ENCODE peak calls at places on chromosomes 11 and 22, in four cellular contexts. M is pancreas, S is right atrium auricular region, B is psoas muscle. W is an unnamed sample.

GRCh38 chr11:2590131-2590950 is 109.5 kb downstream of the KCNQ1OT1 start:
- DNase-seq in M (no peak), S (no peak), B (peak), W (no peak)

GRCh38 chr11:105910095-105910715 is 111.8 kb downstream of the MSANTD4 start:
- DNase-seq in M (no peak), S (no peak), B (no peak), W (no peak)

GRCh38 chr11:130071211-130071712 is 1.6 kb downstream of the APLP2 start:
- DNase-seq in M (no peak), S (no peak), B (no peak), W (no peak)

GRCh38 chr11:46465683-46466082 is 74.1 kb upstream of the CHRM4 start:
- DNase-seq in M (no peak), S (no peak), B (no peak), W (no peak)

GRCh38 chr11:70128435-70128906 is 50.4 kb downstream of the ANO1 start:
- DNase-seq in M (peak), S (no peak), B (no peak), W (no peak)

GRCh38 chr11:130178441-130178971 is 18.9 kb downstream of the ST14 start:
- DNase-seq in M (peak), S (no peak), B (no peak), W (no peak)

GRCh38 chr11:15189646-15190365 is 75.1 kb downstream of the INSC start:
- DNase-seq in M (no peak), S (no peak), B (no peak), W (no peak)

GRCh38 chr11:45809456-45810395 is 4.8 kb downstream of the SLC35C1 start:
- DNase-seq in M (no peak), S (no peak), B (no peak), W (no peak)

GRCh38 chr22:43304831-43305230 is 38.3 kb downstream of the SCUBE1 start:
- DNase-seq in M (no peak), S (no peak), B (no peak), W (no peak)

GRCh38 chr22:35892192-35892591 is 136.4 kb downstream of the RBFOX2 start:
- DNase-seq in M (no peak), S (no peak), B (no peak), W (no peak)

GRCh38 chr11:129695543-129696308 is 119.9 kb upstream of the TMEM45B start:
- DNase-seq in M (peak), S (no peak), B (peak), W (peak)

GRCh38 chr22:29848115-29848514 is 10.0 kb upstream of the ASCC2 start:
- DNase-seq in M (no peak), S (no peak), B (no peak), W (no peak)

GRCh38 chr11:64638017-64638664 is 47.1 kb downstream of the SLC22A12 start:
- DNase-seq in M (no peak), S (no peak), B (no peak), W (no peak)

GRCh38 chr22:28048529-28048928 is 129.5 kb upstream of the PITPNB start:
- DNase-seq in M (no peak), S (no peak), B (no peak), W (no peak)

GRCh38 chr11:78061088-78061920 is 2.4 kb upstream of the THRSP start:
- DNase-seq in M (peak), S (no peak), B (peak), W (no peak)

GRCh38 chr11:71948314-71949027 is 19.6 kb downstream of the RNF121 start:
- DNase-seq in M (no peak), S (no peak), B (no peak), W (no peak)

GRCh38 chr11:132925825-132926469 is 606.4 kb downstream of the OPCML start:
- DNase-seq in M (no peak), S (no peak), B (no peak), W (no peak)

GRCh38 chr11:130211781-130212401 is 52.3 kb downstream of the ST14 start:
- DNase-seq in M (no peak), S (peak), B (no peak), W (peak)

GRCh38 chr11:69368119-69368880 is 74.3 kb downstream of the MYEOV start:
- DNase-seq in M (no peak), S (peak), B (no peak), W (no peak)

GRCh38 chr11:32466279-32466915 is 31.1 kb upstream of the WT1 start:
- DNase-seq in M (no peak), S (no peak), B (no peak), W (no peak)

GRCh38 chr11:25436326-25436725 is 895.6 kb upstream of the ANO3 start:
- DNase-seq in M (no peak), S (no peak), B (no peak), W (no peak)

GRCh38 chr11:95076416-95076815 is 9.7 kb downstream of the SRSF8 start:
- DNase-seq in M (no peak), S (no peak), B (no peak), W (no peak)

GRCh38 chr11:12856338-12856737 is 152.8 kb upstream of the RASSF10 start:
- DNase-seq in M (no peak), S (no peak), B (no peak), W (no peak)

GRCh38 chr11:68125164-68125563 is 4.0 kb upstream of the CHKA start:
- DNase-seq in M (no peak), S (no peak), B (no peak), W (no peak)

GRCh38 chr11:69292221-69292648 is 1.7 kb upstream of the MYEOV start:
- DNase-seq in M (peak), S (no peak), B (no peak), W (no peak)

GRCh38 chr11:131572423-131572822 is 202.0 kb downstream of the NTM start:
- DNase-seq in M (no peak), S (no peak), B (no peak), W (no peak)

GRCh38 chr11:2085251-2086066 is 53.7 kb downstream of the IGF2 start:
- DNase-seq in M (peak), S (no peak), B (no peak), W (peak)

GRCh38 chr22:39221999-39222686 is 22.6 kb downstream of the PDGFB start:
- DNase-seq in M (no peak), S (no peak), B (no peak), W (no peak)

GRCh38 chr22:44220727-44221680 is 40.3 kb downstream of the PARVG start:
- DNase-seq in M (no peak), S (peak), B (no peak), W (no peak)

GRCh38 chr11:32316846-32317525 is 118.4 kb downstream of the WT1 start:
- DNase-seq in M (no peak), S (no peak), B (no peak), W (no peak)

GRCh38 chr11:121595717-121596156 is 143.0 kb upstream of the SORL1-AS1 start:
- DNase-seq in M (no peak), S (peak), B (no peak), W (no peak)

GRCh38 chr22:43491177-43491576 is 79.4 kb downstream of the MPPED1 start:
- DNase-seq in M (no peak), S (no peak), B (no peak), W (no peak)

GRCh38 chr11:59574467-59574866 is 41.1 kb downstream of the OSBP start:
- DNase-seq in M (no peak), S (no peak), B (no peak), W (no peak)

GRCh38 chr11:12149672-12150225 is 39.4 kb downstream of the MICAL2 start:
- DNase-seq in M (no peak), S (no peak), B (no peak), W (no peak)

GRCh38 chr11:61161190-61162091 is at the start of gene VPS37C:
- DNase-seq in M (peak), S (peak), B (peak), W (peak)
- TF ChIP-seq CTCF in M (no peak), S (peak), B (peak), W (peak)

GRCh38 chr22:45335021-45335818 is 25.5 kb downstream of the FAM118A start:
- DNase-seq in M (peak), S (peak), B (peak), W (no peak)
- TF ChIP-seq CTCF in M (no peak), S (peak), B (peak), W (no peak)

GRCh38 chr11:116840224-116840745 is 2.9 kb upstream of the APOA1 start:
- DNase-seq in M (no peak), S (no peak), B (no peak), W (no peak)
- TF ChIP-seq CTCF in M (no peak), S (peak), B (no peak), W (peak)

DNA sequence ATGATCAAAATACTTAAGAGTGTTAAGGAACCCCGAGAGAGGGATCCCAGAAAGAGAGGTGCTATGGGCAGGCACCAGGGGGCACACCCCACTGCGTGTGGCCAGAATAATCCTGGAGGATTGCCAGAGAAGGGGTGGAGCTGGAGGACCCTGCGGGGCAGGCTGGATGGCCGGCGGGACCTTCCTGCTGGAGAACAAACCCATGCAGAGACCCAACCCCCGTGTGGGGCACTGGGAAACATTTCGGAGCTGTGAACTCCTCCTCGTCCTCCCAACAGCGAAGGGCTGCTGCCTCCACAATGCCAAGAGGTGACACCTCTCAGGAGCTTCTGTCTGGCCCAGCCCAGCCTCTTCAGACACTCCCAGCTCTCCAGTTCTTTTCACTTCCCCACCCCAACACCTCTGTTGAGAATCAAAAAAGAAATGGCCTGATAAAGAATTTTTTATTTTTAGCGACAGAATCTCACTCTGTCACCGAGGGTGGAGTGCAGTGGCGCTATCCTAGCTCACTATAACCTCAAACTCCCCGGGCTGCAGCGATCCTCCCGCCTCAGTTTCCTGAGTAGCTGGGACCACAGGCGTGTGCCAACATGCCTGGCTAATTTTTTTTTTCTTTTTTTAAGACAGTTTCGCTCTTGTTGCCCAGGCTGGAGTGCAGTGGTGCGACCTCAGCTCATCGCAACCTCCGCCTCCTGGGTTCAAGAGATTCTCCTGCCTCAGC is 25.6 kb downstream of the RHOD start:
- DNase-seq in M (no peak), S (no peak), B (no peak), W (no peak)
- TF ChIP-seq CTCF in M (no peak), S (no peak), B (no peak), W (no peak)

GRCh38 chr22:19717691-19718254 is 3.5 kb downstream of the SEPTIN5 start:
- DNase-seq in M (peak), S (no peak), B (peak), W (peak)
- TF ChIP-seq CTCF in M (peak), S (peak), B (peak), W (peak)

DNA sequence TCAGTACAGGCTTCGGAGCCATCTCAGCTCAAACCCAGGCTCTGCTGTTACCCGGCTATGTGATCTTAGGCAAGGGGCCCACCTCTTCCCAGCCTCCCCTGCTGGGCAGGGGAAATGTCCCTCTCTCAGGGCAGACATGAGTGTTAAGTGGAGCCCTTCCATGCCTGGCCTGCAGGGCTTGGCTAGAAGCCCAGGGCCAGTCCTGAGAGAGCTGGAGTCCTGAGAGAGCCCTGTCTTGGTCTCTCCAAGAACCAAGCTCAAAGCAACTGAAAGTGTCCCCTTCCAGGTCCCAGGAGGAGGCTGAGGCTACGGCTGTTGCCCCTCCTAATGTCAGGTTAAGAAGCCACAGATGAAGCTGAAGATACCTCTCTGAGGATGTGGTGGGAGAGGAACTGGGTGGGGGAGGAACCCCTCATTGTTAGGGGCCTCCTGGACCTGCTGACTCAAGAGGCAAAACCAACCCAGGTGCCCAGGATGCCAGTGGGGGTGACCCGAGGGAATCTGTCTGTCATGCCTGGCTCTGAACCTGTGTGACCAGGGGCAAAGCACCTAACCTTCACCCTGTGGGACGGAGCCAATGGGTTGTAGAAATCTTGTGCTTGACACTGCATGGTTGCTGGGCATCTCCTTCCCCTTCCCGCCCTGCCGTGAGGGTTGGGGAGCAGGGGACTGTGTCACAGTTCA is 4.2 kb downstream of the ZP1 start:
- DNase-seq in M (no peak), S (no peak), B (no peak), W (no peak)
- TF ChIP-seq CTCF in M (no peak), S (no peak), B (no peak), W (peak)

GRCh38 chr11:100929377-100929776 is 200.2 kb downstream of the PGR start:
- DNase-seq in M (no peak), S (no peak), B (no peak), W (no peak)

GRCh38 chr11:100927579-100927978 is 202.0 kb downstream of the PGR start:
- DNase-seq in M (no peak), S (no peak), B (no peak), W (no peak)

GRCh38 chr11:100928426-100928825 is 201.2 kb downstream of the PGR start:
- DNase-seq in M (no peak), S (no peak), B (no peak), W (no peak)

GRCh38 chr11:100932474-100933100 is 197.0 kb downstream of the PGR start:
- DNase-seq in M (no peak), S (no peak), B (no peak), W (no peak)

DNA sequence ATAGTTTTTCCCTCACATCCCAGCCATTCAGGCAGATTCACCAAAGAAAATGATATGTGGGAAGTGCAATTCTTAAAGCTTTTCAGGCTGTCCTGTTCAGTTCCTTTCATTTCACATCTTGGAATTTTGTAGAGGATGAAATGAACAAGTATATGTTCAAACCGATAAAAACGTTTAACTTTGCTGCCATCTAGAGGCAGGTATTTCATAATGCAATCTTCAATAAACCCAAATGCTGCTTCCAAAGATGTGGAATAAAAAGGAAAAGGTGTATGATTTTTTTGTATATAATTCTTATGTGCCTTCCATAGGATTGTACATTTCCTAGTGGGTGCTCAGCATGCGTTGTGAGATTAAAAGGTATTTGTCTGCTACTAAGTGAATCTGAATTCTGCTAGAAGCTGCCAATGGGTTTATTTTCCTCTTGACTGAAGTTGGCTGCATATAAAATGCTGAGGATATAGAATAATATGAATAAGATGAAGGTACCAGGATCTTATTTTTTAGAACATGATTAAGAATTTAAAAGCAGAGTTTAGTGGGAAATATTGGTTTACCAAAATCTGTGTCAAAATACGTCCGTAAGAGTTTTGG is 199.3 kb downstream of the PGR start:
- DNase-seq in M (no peak), S (no peak), B (no peak), W (no peak)
- TF ChIP-seq CTCF in M (peak), S (peak), B (peak), W (peak)

GRCh38 chr11:93622043-93622442 is 39.4 kb upstream of the CEP295 start:
- DNase-seq in M (no peak), S (no peak), B (no peak), W (no peak)

GRCh38 chr11:93623179-93623578 is 38.3 kb upstream of the CEP295 start:
- DNase-seq in M (no peak), S (no peak), B (no peak), W (no peak)

GRCh38 chr11:93630037-93630436 is 31.4 kb upstream of the CEP295 start:
- DNase-seq in M (no peak), S (no peak), B (no peak), W (no peak)

GRCh38 chr11:93623938-93624337 is 37.5 kb upstream of the CEP295 start:
- DNase-seq in M (no peak), S (no peak), B (no peak), W (no peak)

GRCh38 chr11:93626038-93626437 is 35.4 kb upstream of the CEP295 start:
- DNase-seq in M (no peak), S (no peak), B (no peak), W (no peak)
- TF ChIP-seq CTCF in M (no peak), S (no peak), B (no peak), W (no peak)

GRCh38 chr22:26563022-26563421 is 26.9 kb downstream of the TPST2 start:
- DNase-seq in M (no peak), S (no peak), B (no peak), W (no peak)
- TF ChIP-seq CTCF in M (no peak), S (no peak), B (no peak), W (no peak)

DNA sequence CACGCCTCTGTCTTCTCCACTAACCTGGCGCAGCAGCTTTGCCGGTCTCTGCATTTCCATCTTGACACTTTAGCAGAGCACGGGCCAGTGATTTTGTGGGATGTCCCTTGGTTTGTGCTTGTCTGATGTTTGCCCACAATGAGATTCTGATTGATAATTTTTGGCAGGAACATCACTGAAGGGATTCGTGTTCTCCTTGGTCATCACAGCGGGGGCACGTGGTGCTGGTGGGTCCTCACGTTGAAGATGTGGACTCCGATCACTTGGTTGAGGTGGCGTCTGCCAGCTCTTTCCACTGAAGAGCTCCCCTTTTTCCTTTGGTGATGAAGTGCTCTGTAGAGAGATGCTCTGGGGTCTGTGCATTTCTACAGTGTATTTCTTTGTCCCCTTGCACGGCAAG is 37.2 kb downstream of the TBC1D22A start:
- DNase-seq in M (no peak), S (no peak), B (no peak), W (peak)
- TF ChIP-seq CTCF in M (no peak), S (no peak), B (no peak), W (no peak)

W was measured in osteocyte.